ENCODE peak calls at places on chromosome 21, in five cellular contexts. B is K562, Y is A549, G is IMR-90, T is HepG2. F is an unnamed sample.

GRCh38 chr21:17542371-17542992 is 29.6 kb downstream of the CXADR start:
- DNase-seq in B (no peak), Y (no peak), G (no peak), T (peak), F (no peak)

GRCh38 chr21:16330340-16331319 is 600.8 kb downstream of the USP25 start:
- DNase-seq in B (peak), Y (peak), G (peak), T (peak), F (no peak)

GRCh38 chr21:42799516-42799915 is 79.8 kb downstream of the WDR4 start:
- DNase-seq in B (no peak), Y (no peak), G (no peak), T (no peak), F (peak)

GRCh38 chr21:38170283-38170682 is 86.5 kb upstream of the KCNJ15 start:
- DNase-seq in B (no peak), Y (no peak), G (peak), T (no peak), F (no peak)

GRCh38 chr21:42862774-42863503 is 16.4 kb downstream of the WDR4 start:
- DNase-seq in B (no peak), Y (no peak), G (no peak), T (no peak), F (no peak)

GRCh38 chr21:42129300-42130266 is 58.5 kb downstream of the UMODL1 start:
- DNase-seq in B (no peak), Y (no peak), G (no peak), T (no peak), F (no peak)

GRCh38 chr21:28324690-28325089 is 668.0 kb downstream of the LTN1 start:
- DNase-seq in B (no peak), Y (no peak), G (no peak), T (no peak), F (no peak)

GRCh38 chr21:41836166-41837015 is 42.8 kb downstream of the PRDM15 start:
- DNase-seq in B (no peak), Y (no peak), G (no peak), T (no peak), F (no peak)

GRCh38 chr21:9756677-9757076 is 764.7 kb upstream of the TPTE start:
- DNase-seq in B (no peak), Y (no peak), G (no peak), T (no peak), F (no peak)

GRCh38 chr21:15051652-15052554 is 12.9 kb downstream of the NRIP1 start:
- DNase-seq in B (peak), Y (no peak), G (peak), T (no peak), F (no peak)
- TF ChIP-seq BHLHE40 in B (no peak), Y (no peak), G (no peak), T (no peak), F (no peak)

GRCh38 chr21:33403128-33403785 is at the start of gene IFNGR2:
- DNase-seq in B (peak), Y (no peak), G (no peak), T (no peak), F (no peak)
- TF ChIP-seq POLR2A in B (no peak), Y (peak), G (no peak), T (peak), F (peak)

DNA sequence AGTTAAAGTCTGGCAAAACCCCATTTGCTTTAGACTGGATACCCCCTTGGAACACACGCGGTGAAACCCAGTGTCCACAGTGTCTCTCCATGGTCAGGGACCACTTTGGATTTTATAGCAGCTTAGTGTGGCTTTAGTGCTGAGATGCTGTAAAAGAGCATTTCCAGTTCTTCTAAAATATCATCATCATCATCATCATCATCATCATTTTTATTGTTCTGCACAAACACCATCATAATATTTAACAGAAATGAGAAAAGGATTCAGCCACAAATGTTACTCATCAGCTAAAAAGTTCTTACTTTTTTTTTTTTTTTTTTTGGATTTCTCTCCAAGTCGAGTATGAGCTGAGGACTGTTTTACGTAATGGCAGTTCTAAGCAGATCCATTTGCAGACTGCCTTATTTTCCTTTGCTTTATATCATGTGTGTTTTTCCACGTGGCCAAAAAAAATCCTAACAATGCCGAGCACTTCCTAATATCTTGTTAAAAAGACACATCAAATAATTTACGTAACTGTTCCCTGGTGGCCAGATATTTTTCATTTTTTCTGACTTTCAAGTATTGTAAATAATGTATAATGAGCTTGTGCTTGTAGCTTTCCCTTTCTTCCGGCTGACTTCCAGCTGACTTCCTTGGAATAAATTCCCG is 62.8 kb downstream of the EVA1C start:
- DNase-seq in B (no peak), Y (no peak), G (peak), T (no peak), F (no peak)
- TF ChIP-seq BHLHE40 in B (no peak), Y (no peak), G (no peak), T (no peak), F (no peak)

GRCh38 chr21:45532826-45533730 is 9.2 kb downstream of the SLC19A1 start:
- DNase-seq in B (no peak), Y (no peak), G (no peak), T (no peak), F (no peak)
- TF ChIP-seq POLR2A in B (no peak), Y (no peak), G (no peak), T (no peak), F (no peak)

GRCh38 chr21:21151231-21151630 is 153.0 kb downstream of the NCAM2 start:
- DNase-seq in B (no peak), Y (no peak), G (no peak), T (no peak), F (no peak)
- TF ChIP-seq BHLHE40 in B (no peak), Y (no peak), G (no peak), T (no peak), F (no peak)

DNA sequence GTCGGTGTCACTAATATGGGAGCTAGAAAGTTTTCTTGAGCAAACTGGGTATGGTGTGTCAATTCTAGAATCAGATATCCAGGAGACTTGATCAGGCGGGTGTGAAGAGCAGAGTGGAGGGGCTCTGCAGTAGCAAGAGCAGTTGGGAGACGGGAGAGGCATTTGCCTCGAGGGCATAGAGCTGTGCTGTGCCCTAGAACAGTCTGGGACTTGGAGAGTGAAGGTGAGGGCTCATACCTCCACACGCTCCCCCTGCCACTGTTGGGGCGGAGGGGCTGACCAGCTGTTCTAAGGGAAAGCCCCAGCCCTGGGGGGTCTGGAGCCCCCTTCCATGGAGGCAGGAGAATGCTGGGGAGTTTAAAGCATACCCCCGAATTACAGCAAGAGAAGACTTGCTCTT is 33.8 kb downstream of the SIM2 start:
- DNase-seq in B (no peak), Y (no peak), G (no peak), T (no peak), F (no peak)
- TF ChIP-seq POLR2A in B (no peak), Y (no peak), G (no peak), T (no peak), F (no peak)

F was measured in GM12878.